ENCODE peak calls at places on chromosomes 5 and 9, in four cellular contexts. G is heart left ventricle, L is HepG2, P is gastrocnemius medialis. K is an unnamed sample. For H3K4me1, the result is how much of the 10 kb centered on the place peaks cover.

GRCh38 chr5:151082274-151082902 is 1.6 kb upstream of the TNIP1 start:
- DNase-seq in G (no peak), L (peak), P (no peak), K (no peak)

GRCh38 chr5:139193928-139194327 is 4.2 kb downstream of the SIL1 start:
- DNase-seq in G (no peak), L (peak), P (no peak), K (no peak)

GRCh38 chr5:116553366-116553765 is 21.3 kb downstream of the SEMA6A start:
- DNase-seq in G (no peak), L (no peak), P (no peak), K (no peak)

GRCh38 chr5:134138416-134139376 is 24.2 kb downstream of the TCF7 start:
- DNase-seq in G (no peak), L (no peak), P (no peak), K (peak)

GRCh38 chr9:4495537-4495936 is 5.3 kb downstream of the SLC1A1 start:
- DNase-seq in G (no peak), L (no peak), P (no peak), K (no peak)

GRCh38 chr5:159616967-159617366 is 286.7 kb upstream of the IL12B start:
- DNase-seq in G (no peak), L (no peak), P (no peak), K (no peak)

GRCh38 chr5:14156611-14157493 is 13.7 kb downstream of the TRIO start:
- DNase-seq in G (no peak), L (peak), P (no peak), K (peak)

GRCh38 chr9:80906728-80907127 is 782.6 kb downstream of the TLE1 start:
- DNase-seq in G (no peak), L (no peak), P (no peak), K (no peak)

GRCh38 chr9:137079401-137079787 is 2.1 kb downstream of the UAP1L1 start:
- DNase-seq in G (no peak), L (no peak), P (no peak), K (no peak)

GRCh38 chr9:116543731-116544400 is 143.2 kb upstream of the TRIM32 start:
- DNase-seq in G (peak), L (no peak), P (peak), K (no peak)

GRCh38 chr9:84331119-84331791 is 9.3 kb downstream of the SLC28A3 start:
- DNase-seq in G (no peak), L (no peak), P (no peak), K (no peak)

GRCh38 chr9:90855208-90856000 is 53.8 kb downstream of the SYK start:
- DNase-seq in G (no peak), L (no peak), P (no peak), K (no peak)

GRCh38 chr9:133037775-133038174 is 7.0 kb downstream of the GTF3C5 start:
- DNase-seq in G (no peak), L (no peak), P (no peak), K (no peak)

GRCh38 chr9:128860937-128861336 is 20.8 kb downstream of the KYAT1 start:
- DNase-seq in G (no peak), L (no peak), P (no peak), K (no peak)

GRCh38 chr5:125232779-125233230 is 486.4 kb upstream of the ZNF608 start:
- DNase-seq in G (no peak), L (no peak), P (no peak), K (no peak)

GRCh38 chr9:89154651-89155336 is 23.8 kb downstream of the SHC3 start:
- DNase-seq in G (no peak), L (no peak), P (no peak), K (no peak)

GRCh38 chr5:36305571-36306326 is 4.0 kb upstream of the RANBP3L start:
- DNase-seq in G (peak), L (peak), P (no peak), K (no peak)

GRCh38 chr9:113221003-113221799 is at the start of the genes FKBP15 and SLC31A1:
- DNase-seq in G (peak), L (peak), P (peak), K (peak)
- TF ChIP-seq POLR2A in G (no peak), L (peak), P (peak), K (peak)

GRCh38 chr9:134058716-134059115 is 9.1 kb downstream of the BRD3 start:
- DNase-seq in G (peak), L (no peak), P (no peak), K (peak)

GRCh38 chr9:134060546-134060945 is 7.3 kb downstream of the BRD3 start:
- DNase-seq in G (no peak), L (no peak), P (no peak), K (peak)

GRCh38 chr9:134059661-134060395 is 8.0 kb downstream of the BRD3 start:
- DNase-seq in G (peak), L (no peak), P (no peak), K (peak)

GRCh38 chr9:134057751-134058701 is 9.8 kb downstream of the BRD3 start:
- DNase-seq in G (peak), L (peak), P (no peak), K (peak)

GRCh38 chr9:134059188-134059641 is 8.6 kb downstream of the BRD3 start:
- DNase-seq in G (no peak), L (no peak), P (no peak), K (no peak)
- H3K4me1 ChIP-seq in G (half or more), L (half or more), P (half or more), K (under half)

GRCh38 chr9:113594484-113595299 is 131.2 kb downstream of the RGS3 start:
- DNase-seq in G (peak), L (no peak), P (no peak), K (no peak)
- H3K4me3 ChIP-seq in G (peak), L (peak), P (peak), K (peak)

DNA sequence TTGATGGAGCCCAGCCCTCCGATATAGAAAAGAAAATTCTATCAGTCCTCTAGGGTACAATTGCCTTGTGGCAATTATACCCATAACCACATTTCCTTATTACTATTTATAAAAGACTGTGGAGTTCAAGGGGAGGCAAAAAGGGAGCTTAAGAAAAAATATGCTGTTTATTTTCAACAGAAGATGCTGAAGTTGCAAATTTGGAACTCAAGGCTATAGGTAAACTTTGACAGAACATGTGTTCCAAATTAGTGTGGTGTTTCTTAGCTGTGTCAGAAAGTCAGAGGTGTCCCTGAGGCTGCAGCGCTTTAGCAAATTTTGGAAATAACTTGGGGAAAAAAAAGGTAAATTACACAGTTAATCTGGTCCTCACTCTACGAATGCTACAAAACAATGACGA is 116.5 kb downstream of the NFIB start:
- DNase-seq in G (no peak), L (no peak), P (no peak), K (no peak)
- TF ChIP-seq POLR2A in G (no peak), L (no peak), P (no peak), K (no peak)

DNA sequence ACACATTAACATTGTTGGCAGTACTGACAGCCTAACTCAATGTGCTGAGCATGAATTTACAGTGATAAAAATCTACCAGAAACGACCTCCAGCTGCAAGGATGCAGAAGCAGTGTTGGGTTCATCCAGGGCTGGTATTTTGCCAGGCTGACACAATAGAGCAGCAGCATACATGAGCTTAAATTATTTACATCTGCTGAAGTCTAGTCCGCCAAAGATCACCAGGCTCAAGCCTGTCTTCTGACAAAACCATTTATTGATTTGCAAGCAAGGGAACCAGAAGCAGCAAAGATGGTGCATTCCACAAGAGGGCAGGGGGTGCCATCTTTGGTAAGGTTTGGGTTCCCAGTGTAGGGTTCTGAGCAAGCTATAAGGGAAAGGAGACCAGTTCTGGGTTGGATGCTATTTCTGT is 8.7 kb upstream of the C5orf34 start:
- DNase-seq in G (no peak), L (no peak), P (no peak), K (no peak)
- H3K4me1 ChIP-seq in G (under half), L (under half), P (under half), K (under half)

GRCh38 chr5:40799248-40799647 is 1.1 kb upstream of the PRKAA1 start:
- DNase-seq in G (no peak), L (no peak), P (no peak), K (no peak)
- H3K4me3 ChIP-seq in G (no peak), L (peak), P (no peak), K (peak)

DNA sequence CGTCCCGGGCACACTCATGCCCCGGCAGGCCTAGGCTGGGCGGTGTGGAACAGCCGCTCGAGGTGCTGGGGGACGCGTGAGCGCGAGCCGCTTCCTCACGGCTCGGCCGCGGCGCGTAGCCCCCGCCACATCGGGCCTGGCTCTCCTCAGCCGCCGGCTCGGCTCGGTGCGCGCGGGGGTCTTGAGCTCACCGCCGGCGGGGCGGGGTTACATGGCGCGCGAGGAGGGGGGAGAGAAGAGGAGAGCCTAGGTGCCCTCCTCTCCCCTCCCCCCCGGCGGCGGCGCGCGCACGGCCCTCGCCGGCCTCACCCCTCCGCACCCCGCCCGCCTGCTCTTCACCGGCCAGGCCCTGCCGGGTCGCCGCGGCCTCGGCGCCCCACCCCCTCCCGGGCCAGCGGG is 7.7 kb downstream of the RANBP6 start:
- DNase-seq in G (peak), L (peak), P (peak), K (peak)
- TF ChIP-seq POLR2A in G (no peak), L (peak), P (no peak), K (no peak)

DNA sequence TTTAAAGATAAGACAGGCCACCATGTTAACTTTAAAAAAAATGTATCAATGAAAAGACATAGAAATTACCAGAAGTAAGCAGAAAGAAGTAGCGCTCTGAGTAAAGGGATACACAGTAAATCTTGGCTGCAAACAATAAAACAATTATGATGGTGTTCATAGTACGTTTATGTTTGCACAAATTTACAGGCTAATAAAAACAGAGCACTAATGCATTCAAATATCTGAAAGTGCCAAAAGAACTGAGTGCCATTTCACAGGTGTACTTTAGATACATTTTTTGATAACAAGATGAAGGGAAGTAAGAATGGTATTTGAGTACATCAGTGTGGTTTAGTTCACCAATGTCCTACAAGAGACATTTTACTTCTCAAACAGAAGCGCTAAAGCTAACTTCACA is 32.9 kb upstream of the ALDH1A1 start:
- DNase-seq in G (no peak), L (no peak), P (no peak), K (no peak)
- H3K4me1 ChIP-seq in G (under half), L (half or more), P (under half), K (under half)

DNA sequence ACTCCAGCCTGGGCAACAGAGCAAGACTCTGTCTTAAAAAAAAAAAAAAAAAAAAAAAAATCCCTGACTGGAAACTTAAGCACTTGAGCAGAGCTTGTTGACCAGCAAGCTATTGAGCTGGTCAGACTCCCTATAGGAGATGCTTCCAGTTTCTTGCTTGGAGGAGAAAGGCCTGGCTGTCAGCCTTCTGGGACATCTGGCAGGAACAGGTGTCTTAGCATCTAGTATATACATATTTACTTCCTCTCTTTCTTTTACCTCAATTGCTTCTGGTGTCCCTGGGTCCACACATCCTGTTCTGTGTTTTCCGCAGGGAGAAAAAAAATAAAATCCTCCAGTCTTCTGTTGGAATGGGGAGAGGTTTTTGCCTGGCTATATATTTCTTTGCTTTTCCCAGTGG is 60.1 kb downstream of the PRKACG start:
- DNase-seq in G (no peak), L (no peak), P (no peak), K (no peak)
- H3K4me3 ChIP-seq in G (no peak), L (no peak), P (no peak), K (no peak)

K was measured in breast epithelium.